ENCODE peak calls at places on chromosome 16, in ten cellular contexts. Z is ascending aorta; W is tibial artery; L is mesendoderm; N is OCI-LY7; J is CD8-positive, alpha-beta memory T cell; F is CD8-positive, alpha-beta T cell; M is cardiac muscle cell; V is brain microvascular endothelial cell; Q is heart right ventricle. K is an unnamed sample.

GRCh38 chr16:8511464-8511863 is 78.8 kb downstream of the TMEM114 start:
- DNase-seq in L (no peak), Z (no peak), J (no peak), Q (no peak), M (no peak), V (no peak), F (no peak), W (no peak), N (peak), K (no peak)

GRCh38 chr16:60989592-60989991 is 1046.6 kb downstream of the CDH8 start:
- DNase-seq in Q (no peak), W (no peak), J (no peak), L (no peak), F (no peak), M (no peak), N (no peak), V (no peak), Z (no peak), K (no peak)

GRCh38 chr16:14284930-14285541 is 213.9 kb downstream of the MRTFB start:
- DNase-seq in F (no peak), J (no peak), V (peak), Q (no peak), L (peak), N (peak), M (peak), W (no peak), Z (no peak), K (no peak)

GRCh38 chr16:89917773-89918452 is 749 bp upstream of the MC1R start:
- DNase-seq in Z (peak), W (peak), F (peak), Q (peak), V (peak), N (peak), L (peak), M (peak), J (peak), K (peak)

GRCh38 chr16:67464565-67464964 is 16.4 kb downstream of the ATP6V0D1 start:
- DNase-seq in W (no peak), V (no peak), F (no peak), J (no peak), Q (no peak), N (no peak), Z (no peak), L (no peak), M (no peak), K (no peak)

GRCh38 chr16:64866026-64866425 is 255.8 kb downstream of the CDH11 start:
- DNase-seq in F (no peak), V (peak), N (no peak), W (no peak), M (no peak), L (no peak), Z (no peak), Q (no peak), J (no peak), K (no peak)

GRCh38 chr16:17083628-17084027 is 387.1 kb downstream of the XYLT1 start:
- DNase-seq in L (peak), M (no peak), Q (no peak), Z (no peak), V (no peak), J (no peak), W (no peak), N (no peak), F (no peak), K (no peak)

GRCh38 chr16:71311553-71312158 is 22.5 kb upstream of the CMTR2 start:
- DNase-seq in V (no peak), Q (no peak), J (peak), L (peak), N (peak), Z (no peak), M (peak), F (no peak), W (no peak), K (no peak)

GRCh38 chr16:46746821-46747776 is 1.0 kb downstream of the MYLK3 start:
- DNase-seq in Q (peak), J (no peak), F (no peak), M (no peak), L (peak), V (no peak), W (peak), Z (no peak), N (no peak), K (peak)

GRCh38 chr16:46751381-46751780 is 3.2 kb upstream of the MYLK3 start:
- DNase-seq in W (no peak), J (no peak), F (no peak), Q (no peak), V (no peak), M (no peak), L (no peak), N (no peak), Z (no peak), K (no peak)

GRCh38 chr16:46748775-46749705 is 896 bp upstream of the MYLK3 start:
- DNase-seq in J (no peak), M (no peak), N (peak), F (no peak), V (no peak), L (no peak), W (no peak), Q (peak), Z (no peak), K (peak)

GRCh38 chr16:46745594-46745993 is 2.5 kb downstream of the MYLK3 start:
- DNase-seq in L (peak), F (no peak), M (no peak), W (peak), N (no peak), V (no peak), Z (no peak), Q (no peak), J (no peak), K (peak)

GRCh38 chr16:46747777-46748651 is at the start of gene MYLK3:
- DNase-seq in L (peak), J (no peak), V (no peak), W (peak), Q (peak), N (no peak), M (peak), Z (no peak), F (no peak), K (no peak)
- H3K27ac ChIP-seq in L (peak), J (no peak), V (no peak), W (no peak), Q (peak), N (no peak), M (peak), Z (no peak), F (no peak), K (no peak)

GRCh38 chr16:49491736-49492089 is 118.1 kb downstream of the C16orf78 start:
- DNase-seq in J (peak), W (peak), N (no peak), Q (peak), M (no peak), L (peak), V (no peak), Z (peak), F (no peak), K (no peak)
- H3K4me3 ChIP-seq in J (no peak), W (peak), N (peak), Q (peak), M (no peak), L (no peak), V (peak), Z (peak), F (no peak), K (peak)

GRCh38 chr16:84999200-84999599 is 12.1 kb downstream of the ZDHHC7 start:
- DNase-seq in F (no peak), V (no peak), N (no peak), L (no peak), W (no peak), M (no peak), J (no peak), Z (no peak), Q (no peak), K (no peak)
- H3K27ac ChIP-seq in F (no peak), V (peak), N (no peak), L (no peak), W (peak), M (no peak), J (no peak), Z (peak), Q (no peak), K (no peak)

GRCh38 chr16:74773431-74774222 is 993 bp downstream of the FA2H start:
- DNase-seq in N (no peak), W (no peak), J (no peak), M (no peak), Z (no peak), Q (no peak), V (no peak), L (no peak), F (no peak), K (no peak)
- H3K4me3 ChIP-seq in N (peak), W (no peak), J (no peak), M (peak), Z (peak), Q (peak), V (no peak), L (no peak), F (no peak), K (peak)

DNA sequence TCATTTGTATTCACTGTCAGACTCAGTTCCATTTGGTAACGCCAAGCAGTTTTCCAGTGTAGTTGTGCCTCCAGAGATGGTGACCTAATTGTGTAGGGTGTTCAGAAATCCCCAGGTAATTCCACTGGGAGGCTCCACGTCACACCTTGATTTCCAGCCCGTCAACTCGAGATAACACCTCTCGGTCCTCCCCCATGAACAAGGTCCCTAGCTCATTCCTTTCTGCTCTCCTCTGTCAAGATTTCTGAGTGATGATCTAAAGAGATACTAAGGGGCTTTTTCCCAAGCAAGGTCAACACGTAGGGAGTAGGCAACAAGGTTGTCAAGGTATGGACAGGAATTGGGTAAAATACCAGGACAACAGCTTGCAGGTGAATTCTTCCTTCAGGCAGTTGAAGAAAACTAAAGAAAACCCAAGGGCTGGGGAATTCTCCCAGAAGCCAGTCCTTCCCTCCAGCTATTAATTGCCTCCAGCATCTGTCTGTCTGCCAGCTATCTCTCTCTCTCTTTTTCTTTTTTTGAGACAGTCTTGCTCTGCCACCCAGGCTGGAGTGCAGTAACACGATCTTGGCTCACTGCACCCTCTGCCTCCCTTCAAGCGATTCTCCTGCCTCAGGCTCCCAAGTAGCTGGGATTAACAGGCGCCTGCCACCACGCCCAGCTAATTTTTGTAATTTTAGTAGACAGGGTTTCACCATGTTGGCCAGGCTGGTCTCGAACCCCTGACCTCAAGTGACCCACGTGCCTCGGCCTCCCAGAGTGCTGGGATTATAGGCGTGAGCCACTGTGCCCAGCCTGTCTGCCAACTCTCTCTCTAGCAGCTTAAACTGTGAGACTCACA is 31.3 kb downstream of the GPRC5B start:
- DNase-seq in L (no peak), N (no peak), Q (no peak), Z (no peak), W (no peak), M (no peak), F (no peak), V (no peak), J (no peak), K (no peak)
- H3K27ac ChIP-seq in L (peak), N (no peak), Q (peak), Z (no peak), W (no peak), M (no peak), F (no peak), V (no peak), J (no peak), K (no peak)

GRCh38 chr16:4098496-4098895 is 17.7 kb downstream of the ADCY9 start:
- DNase-seq in Z (no peak), J (no peak), W (peak), Q (no peak), F (no peak), N (no peak), M (peak), L (peak), V (no peak), K (peak)

GRCh38 chr16:4105848-4106247 is 10.4 kb downstream of the ADCY9 start:
- DNase-seq in Q (no peak), N (no peak), L (no peak), M (no peak), J (no peak), V (no peak), Z (no peak), W (no peak), F (no peak), K (no peak)

GRCh38 chr16:4097826-4098240 is 18.4 kb downstream of the ADCY9 start:
- DNase-seq in W (peak), N (no peak), Z (no peak), F (no peak), L (peak), M (peak), V (no peak), Q (no peak), J (no peak), K (peak)

GRCh38 chr16:4103741-4104140 is 12.5 kb downstream of the ADCY9 start:
- DNase-seq in V (no peak), Z (no peak), J (no peak), M (no peak), N (no peak), W (no peak), Q (no peak), L (no peak), F (no peak), K (no peak)

GRCh38 chr16:4101421-4102275 is 14.6 kb downstream of the ADCY9 start:
- DNase-seq in F (no peak), L (no peak), Q (no peak), W (peak), J (no peak), N (no peak), Z (peak), V (no peak), M (peak), K (no peak)
- H3K4me3 ChIP-seq in F (no peak), L (no peak), Q (no peak), W (peak), J (no peak), N (no peak), Z (peak), V (no peak), M (no peak), K (peak)

GRCh38 chr16:27241658-27242057 is 26.9 kb downstream of the NSMCE1 start:
- DNase-seq in W (no peak), F (no peak), Q (no peak), V (peak), N (no peak), J (no peak), M (no peak), L (no peak), Z (peak), K (no peak)

GRCh38 chr16:27244363-27244755 is 24.2 kb downstream of the NSMCE1 start:
- DNase-seq in V (no peak), F (no peak), M (no peak), Z (peak), W (peak), J (no peak), L (no peak), Q (no peak), N (no peak), K (no peak)

GRCh38 chr16:27243725-27244362 is 24.7 kb downstream of the NSMCE1 start:
- DNase-seq in Z (peak), W (peak), Q (no peak), L (no peak), V (no peak), F (no peak), M (no peak), N (no peak), J (no peak), K (no peak)

GRCh38 chr16:27242398-27242797 is 26.2 kb downstream of the NSMCE1 start:
- DNase-seq in W (peak), F (no peak), V (no peak), J (no peak), N (no peak), M (no peak), Q (no peak), L (no peak), Z (peak), K (no peak)

GRCh38 chr16:27242868-27243590 is 25.5 kb downstream of the NSMCE1 start:
- DNase-seq in M (peak), L (no peak), Z (peak), F (peak), V (peak), W (peak), J (no peak), Q (no peak), N (no peak), K (no peak)
- H3K27ac ChIP-seq in M (no peak), L (no peak), Z (peak), F (no peak), V (peak), W (peak), J (no peak), Q (peak), N (no peak), K (peak)

GRCh38 chr16:69274699-69275235 is 36.4 kb upstream of the VPS4A start:
- DNase-seq in J (no peak), L (no peak), N (no peak), V (no peak), W (no peak), F (no peak), Z (no peak), Q (no peak), M (peak), K (no peak)

GRCh38 chr16:69273009-69273408 is 38.1 kb upstream of the VPS4A start:
- DNase-seq in J (no peak), W (no peak), Z (no peak), M (peak), L (no peak), Q (no peak), V (peak), F (no peak), N (no peak), K (no peak)

GRCh38 chr16:69270831-69271230 is 40.3 kb upstream of the VPS4A start:
- DNase-seq in V (no peak), L (no peak), J (no peak), Q (no peak), F (no peak), W (no peak), N (no peak), M (peak), Z (no peak), K (no peak)

DNA sequence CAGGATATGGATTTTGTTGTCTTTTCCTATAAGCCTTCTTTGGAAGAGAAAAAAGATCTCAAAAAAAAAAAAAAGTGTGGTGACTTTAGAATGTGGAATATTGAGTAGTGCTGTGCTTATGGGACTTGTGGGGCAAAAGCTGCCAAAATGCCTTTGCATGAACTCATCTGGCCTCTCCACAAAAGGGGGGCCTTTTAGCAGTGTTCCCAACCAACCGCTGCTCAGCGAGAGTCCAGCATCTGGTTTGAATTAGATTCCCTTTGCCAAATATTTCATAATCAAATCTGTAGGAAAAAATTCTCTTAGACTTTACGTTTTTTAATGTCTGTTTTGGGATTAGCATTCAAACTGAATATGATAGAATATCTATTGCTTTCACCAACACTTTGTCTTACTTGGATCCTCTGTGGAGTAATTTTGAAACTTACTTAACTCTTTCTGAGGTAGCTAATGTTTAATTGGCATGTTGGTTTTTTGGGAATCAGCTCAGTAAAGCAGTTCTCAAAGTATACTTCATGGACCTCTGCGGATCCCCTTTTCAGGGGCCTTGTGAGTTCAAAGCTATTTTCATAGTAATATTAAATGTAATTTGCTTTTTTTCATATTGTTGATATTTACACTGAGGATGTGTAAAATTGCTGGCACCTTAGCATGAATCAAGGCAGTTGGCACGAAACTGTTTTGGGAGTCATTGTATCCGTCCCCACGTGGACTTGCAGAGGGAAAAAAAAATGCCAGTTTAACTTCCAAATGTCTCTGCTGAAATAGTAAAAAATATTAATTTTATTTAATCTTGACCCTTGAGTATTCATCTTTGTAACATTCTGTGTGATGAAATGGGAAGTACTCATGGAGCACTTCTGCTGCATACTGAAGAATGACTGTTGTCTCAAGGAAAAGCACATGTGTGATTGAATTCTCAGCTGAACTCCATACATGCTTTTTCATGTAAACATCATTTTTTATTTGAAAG is 34.7 kb upstream of the VPS4A start:
- DNase-seq in Z (peak), M (peak), L (no peak), J (no peak), N (no peak), V (peak), Q (peak), W (peak), F (no peak), K (peak)
- H3K4me3 ChIP-seq in Z (no peak), M (no peak), L (no peak), J (no peak), N (no peak), V (peak), Q (no peak), W (no peak), F (no peak), K (peak)

GRCh38 chr16:57637020-57637419 is 8.6 kb downstream of the ADGRG1 start:
- DNase-seq in W (peak), Z (no peak), F (no peak), V (no peak), N (no peak), L (no peak), M (peak), J (no peak), Q (no peak), K (no peak)
- H3K27ac ChIP-seq in W (no peak), Z (no peak), F (no peak), V (no peak), N (no peak), L (no peak), M (no peak), J (no peak), Q (peak), K (peak)

K was measured in coronary artery.